ENCODE peak calls at places on chromosomes 3 and 15, in six cellular contexts. R is fibroblast of the conjunctiva; M is stimulated activated effector memory CD8-positive, alpha-beta T cell treated with anti-CD3 and anti-CD28 coated beads, Interleukin-12 subunit alpha, Interleukin-12 subunit beta, amount 100 ng/mL, for 72 hours; F is stimulated activated CD4-positive, alpha-beta T cell treated with anti-CD3 and anti-CD28 coated beads, Interleukin-15, amount 100 ng/mL, for 1 hour; W is WTC11; T is GM10248. P is an unnamed sample.
A peak's percentile ranks its signal among the peaks of the same experiment; 100 is the strongest.

GRCh38 chr15:52137432-52138357 is 25.1 kb upstream of the BCL2L10 start:
- DNase-seq in R (no peak), M (no peak), F (no peak), W (no peak), T (no peak), P (no peak)

GRCh38 chr3:41026394-41027177 is 172.7 kb upstream of the CTNNB1 start:
- DNase-seq in R (no peak), M (no peak), F (no peak), W (no peak), T (no peak), P (no peak)

GRCh38 chr15:91448245-91448644 is 348.2 kb downstream of the SV2B start:
- DNase-seq in R (no peak), M (no peak), F (no peak), W (no peak), T (no peak), P (no peak)

GRCh38 chr3:120469440-120470415 is 18.9 kb upstream of the FSTL1 start:
- DNase-seq in R (no peak), M (no peak), F (no peak), W (peak; percentile 25), T (no peak), P (no peak)

GRCh38 chr15:91524534-91524933 is 329.0 kb upstream of the SLCO3A1 start:
- DNase-seq in R (no peak), M (no peak), F (no peak), W (no peak), T (no peak), P (no peak)

GRCh38 chr3:47503033-47503432 is 10.5 kb downstream of the ELP6 start:
- DNase-seq in R (no peak), M (no peak), F (no peak), W (no peak), T (no peak), P (no peak)

GRCh38 chr3:71926690-71927089 is 141.7 kb upstream of the PROK2 start:
- DNase-seq in R (no peak), M (no peak), F (no peak), W (peak; percentile 28), T (no peak), P (no peak)

GRCh38 chr15:91104111-91104510 is 4.1 kb downstream of the SV2B start:
- DNase-seq in R (no peak), M (no peak), F (no peak), W (no peak), T (no peak), P (no peak)

GRCh38 chr3:8488877-8489865 is 12.5 kb upstream of the LMCD1 start:
- DNase-seq in R (peak; percentile 45), M (no peak), F (no peak), W (no peak), T (no peak), P (no peak)

GRCh38 chr3:43203022-43203421 is 83.3 kb upstream of the SNRK start:
- DNase-seq in R (no peak), M (no peak), F (no peak), W (no peak), T (no peak), P (no peak)

GRCh38 chr3:131338948-131339640 is 42.5 kb upstream of the NUDT16 start:
- DNase-seq in R (no peak), M (no peak), F (no peak), W (no peak), T (no peak), P (no peak)

GRCh38 chr15:101349497-101349951 is 54.5 kb upstream of the SNRPA1 start:
- DNase-seq in R (no peak), M (no peak), F (no peak), W (no peak), T (no peak), P (no peak)

GRCh38 chr15:60353245-60353940 is 44.4 kb downstream of the ANXA2 start:
- DNase-seq in R (no peak), M (no peak), F (no peak), W (no peak), T (no peak), P (no peak)

GRCh38 chr15:60004019-60004845 is at the start of gene FOXB1:
- DNase-seq in R (no peak), M (no peak), F (no peak), W (peak; percentile 87), T (peak; percentile 26), P (no peak)

GRCh38 chr3:124812291-124813265 is 74.6 kb downstream of the ITGB5 start:
- DNase-seq in R (peak; percentile 97), M (no peak), F (no peak), W (no peak), T (no peak), P (peak; percentile 95)

GRCh38 chr3:190512666-190513065 is 1.2 kb upstream of the IL1RAP start:
- DNase-seq in R (no peak), M (no peak), F (no peak), W (no peak), T (no peak), P (no peak)

GRCh38 chr3:3552741-3553140 is 246.5 kb upstream of the LRRN1 start:
- DNase-seq in R (no peak), M (no peak), F (no peak), W (no peak), T (no peak), P (no peak)

GRCh38 chr3:127707777-127708438 is 35.2 kb downstream of the ABTB1 start:
- DNase-seq in R (no peak), M (no peak), F (no peak), W (no peak), T (no peak), P (no peak)

GRCh38 chr15:66749841-66750575 is 48.0 kb downstream of the SMAD6 start:
- DNase-seq in R (no peak), M (no peak), F (no peak), W (no peak), T (no peak), P (no peak)

GRCh38 chr3:96814581-96815567 is at the start of gene EPHA6:
- DNase-seq in R (no peak), M (no peak), F (no peak), W (peak; percentile 25), T (no peak), P (no peak)

GRCh38 chr3:21795152-21795837 is 44.3 kb upstream of the ZNF385D start:
- DNase-seq in R (no peak), M (no peak), F (no peak), W (no peak), T (no peak), P (no peak)

GRCh38 chr3:127204841-127205582 is 12.1 kb downstream of the PRR23E start:
- DNase-seq in R (no peak), M (no peak), F (no peak), W (no peak), T (peak; percentile 13), P (no peak)

GRCh38 chr15:101049282-101049681 is 130.1 kb downstream of the LRRK1 start:
- DNase-seq in R (no peak), M (no peak), F (no peak), W (no peak), T (no peak), P (no peak)

GRCh38 chr15:64044315-64045105 is 1.8 kb downstream of the DAPK2 start:
- DNase-seq in R (no peak), M (no peak), F (no peak), W (no peak), T (peak; percentile 76), P (no peak)

GRCh38 chr15:52417501-52417900 is 111.2 kb downstream of the MYO5A start:
- DNase-seq in R (no peak), M (no peak), F (no peak), W (no peak), T (no peak), P (peak; percentile 62)

GRCh38 chr15:81001180-81002003 is 669 bp downstream of the TLNRD1 start:
- DNase-seq in R (no peak), M (peak; percentile 42), F (peak; percentile 16), W (peak; percentile 63), T (peak; percentile 67), P (peak; percentile 25)

GRCh38 chr3:53226841-53227407 is 28.9 kb downstream of the TKT start:
- DNase-seq in R (no peak), M (no peak), F (no peak), W (no peak), T (no peak), P (no peak)

GRCh38 chr3:190217081-190217480 is 96.4 kb upstream of the P3H2 start:
- DNase-seq in R (no peak), M (no peak), F (no peak), W (no peak), T (no peak), P (no peak)

GRCh38 chr3:181326637-181327223 is 337.2 kb upstream of the DNAJC19 start:
- DNase-seq in R (no peak), M (no peak), F (no peak), W (no peak), T (peak; percentile 34), P (no peak)

GRCh38 chr3:133258358-133258757 is 141.5 kb upstream of the BFSP2 start:
- DNase-seq in R (no peak), M (no peak), F (no peak), W (no peak), T (no peak), P (no peak)

GRCh38 chr3:144028798-144029411 is 57.3 kb downstream of the DIPK2A start:
- DNase-seq in R (no peak), M (no peak), F (no peak), W (no peak), T (peak; percentile 53), P (no peak)

GRCh38 chr3:197028711-197029510 is 706 bp downstream of the MELTF start:
- DNase-seq in R (no peak), M (no peak), F (no peak), W (no peak), T (peak; percentile 68), P (no peak)

GRCh38 chr3:138898301-138898700 is 48.6 kb downstream of the FOXL2 start:
- DNase-seq in R (peak; percentile 24), M (no peak), F (no peak), W (no peak), T (no peak), P (peak; percentile 60)

GRCh38 chr15:77664428-77664827 is 31.7 kb upstream of the LINGO1 start:
- DNase-seq in R (no peak), M (no peak), F (no peak), W (no peak), T (no peak), P (no peak)

GRCh38 chr15:63236272-63236671 is 41.1 kb upstream of the APH1B start:
- DNase-seq in R (no peak), M (no peak), F (no peak), W (no peak), T (no peak), P (no peak)

GRCh38 chr15:29612701-29613100 is 209.6 kb downstream of the TJP1 start:
- DNase-seq in R (no peak), M (no peak), F (no peak), W (no peak), T (no peak), P (no peak)

P was measured in GM04504.